ENCODE peak calls at places on chromosomes 13 and 19, in five cellular contexts. S is cardiac muscle cell, U is H54, J is MV-4-11, G is mesendoderm. M is an unnamed sample.
A peak's percentile ranks its signal among the peaks of the same experiment; 100 is the strongest.

GRCh38 chr13:65959305-65959704 is 1270.8 kb downstream of the PCDH9 start:
- DNase-seq in J (no peak), U (no peak), G (no peak), S (no peak), M (no peak)

GRCh38 chr19:1157931-1158884 is 15.9 kb downstream of the SBNO2 start:
- DNase-seq in J (no peak), S (no peak), G (no peak), U (no peak), M (no peak)

GRCh38 chr19:55258476-55258827 is 365 bp downstream of the PPP6R1 start:
- DNase-seq in J (no peak), U (peak; percentile 68), S (no peak), G (no peak), M (peak; percentile 4)

GRCh38 chr13:64912141-64912540 is 2318.0 kb downstream of the PCDH9 start:
- DNase-seq in J (no peak), G (peak; percentile 8), U (no peak), S (peak; percentile 72), M (peak; percentile 16)

GRCh38 chr19:15129856-15130580 is 22.8 kb downstream of the SYDE1 start:
- DNase-seq in U (no peak), G (peak; percentile 28), S (no peak), J (no peak), M (no peak)

GRCh38 chr13:75458696-75459422 is 23.1 kb downstream of the TBC1D4 start:
- DNase-seq in J (no peak), G (peak; percentile 29), U (no peak), S (no peak), M (no peak)

GRCh38 chr19:1774999-1775772 is 21.9 kb downstream of the ONECUT3 start:
- DNase-seq in S (peak; percentile 45), J (no peak), G (peak; percentile 91), U (no peak), M (no peak)

GRCh38 chr13:80313668-80314278 is 27.2 kb downstream of the SPRY2 start:
- DNase-seq in U (no peak), S (no peak), J (no peak), G (no peak), M (no peak)

GRCh38 chr13:112102243-112102642 is 35.3 kb downstream of the SOX1 start:
- DNase-seq in J (no peak), G (no peak), U (no peak), S (no peak), M (no peak)

GRCh38 chr19:1901940-1902404 is 3.2 kb upstream of the ADAT3 start:
- DNase-seq in J (peak; percentile 99), S (no peak), G (no peak), U (no peak), M (no peak)

GRCh38 chr13:45108716-45109706 is 11.3 kb upstream of the GTF2F2 start:
- DNase-seq in S (peak; percentile 46), U (no peak), J (peak; percentile 71), G (no peak), M (peak; percentile 19)

GRCh38 chr13:85828094-85828684 is 29.0 kb upstream of the SLITRK6 start:
- DNase-seq in J (peak; percentile 2), S (peak; percentile 39), U (no peak), G (peak; percentile 18), M (peak; percentile 22)

GRCh38 chr13:72696590-72696989 is 30.8 kb downstream of the MZT1 start:
- DNase-seq in S (peak; percentile 34), J (no peak), G (no peak), U (no peak), M (peak; percentile 13)

GRCh38 chr13:34300559-34300958 is 482.6 kb downstream of the RFC3 start:
- DNase-seq in G (no peak), J (no peak), U (no peak), S (no peak), M (peak; percentile 17)

GRCh38 chr13:73914119-73914518 is 220.1 kb downstream of the KLF12 start:
- DNase-seq in J (no peak), U (no peak), G (peak; percentile 38), S (peak; percentile 54), M (no peak)

GRCh38 chr19:21835429-21835809 is 563 bp downstream of the ZNF43 start:
- DNase-seq in G (no peak), U (no peak), J (no peak), S (no peak), M (no peak)

GRCh38 chr19:6059996-6060599 is 50.2 kb downstream of the RFX2 start:
- DNase-seq in G (no peak), J (no peak), U (no peak), S (no peak), M (no peak)

GRCh38 chr19:42199440-42200115 is 17.9 kb downstream of the DEDD2 start:
- DNase-seq in U (no peak), J (peak; percentile 87), G (peak; percentile 42), S (no peak), M (no peak)

GRCh38 chr19:27657271-27658051 is 1555.5 kb downstream of the UQCRFS1 start:
- DNase-seq in J (no peak), S (no peak), G (no peak), U (no peak), M (no peak)

GRCh38 chr13:106867249-106867648 is 299.3 kb upstream of the ARGLU1 start:
- DNase-seq in S (peak; percentile 11), U (no peak), J (no peak), G (no peak), M (no peak)

GRCh38 chr13:50366488-50367174 is 351.4 kb downstream of the KCNRG start:
- DNase-seq in U (no peak), G (no peak), S (no peak), J (peak; percentile 96), M (no peak)

GRCh38 chr19:48510421-48511268 is 990 bp downstream of the LMTK3 start:
- DNase-seq in U (no peak), J (peak; percentile 32), S (peak; percentile 58), G (peak; percentile 82), M (peak; percentile 42)

GRCh38 chr13:28530729-28531194 is 35.8 kb upstream of the FLT1 start:
- DNase-seq in U (no peak), J (peak; percentile 33), S (peak; percentile 42), G (no peak), M (peak; percentile 10)

GRCh38 chr19:50432658-50433057 is at the start of gene MYBPC2:
- DNase-seq in S (peak; percentile 27), G (no peak), U (no peak), J (no peak), M (no peak)

GRCh38 chr19:13902993-13903555 is 2.8 kb downstream of the BRME1 start:
- DNase-seq in G (peak; percentile 47), U (no peak), S (peak; percentile 15), J (peak; percentile 33), M (no peak)

GRCh38 chr13:70357031-70357430 is 248.8 kb upstream of the KLHL1 start:
- DNase-seq in G (no peak), J (no peak), U (no peak), S (no peak), M (no peak)